ENCODE peak calls at places on chromosomes 12 and 14, in eight cellular contexts. S is NCI-H345, A is pons, M is ELR, H is stromal cell of bone marrow, O is IMR-90, G is activated T-cell treated with anti-CD3 and anti-CD28 coated beads for 24 hours, W is HFFc6. F is an unnamed sample.

GRCh38 chr14:92037989-92038388 is 1.9 kb downstream of the TRIP11 start:
- DNase-seq in M (no peak), O (peak; percentile 1), G (no peak), H (no peak), S (no peak), A (no peak), W (no peak), F (peak; percentile 12)

GRCh38 chr12:122790393-122791075 is 16.2 kb downstream of the CCDC62 start:
- DNase-seq in H (no peak), O (peak; percentile 31), A (no peak), G (no peak), S (no peak), W (peak; percentile 43), M (peak; percentile 75), F (peak; percentile 20)

GRCh38 chr14:105258846-105259245 is 10.5 kb downstream of the BTBD6 start:
- DNase-seq in M (peak; percentile 27), S (peak; percentile 4), A (no peak), H (no peak), G (no peak), W (no peak), O (peak; percentile 54), F (no peak)

GRCh38 chr12:112777387-112778025 is 14.0 kb upstream of the RPH3A start:
- DNase-seq in M (no peak), O (no peak), H (no peak), G (no peak), A (no peak), S (peak; percentile 65), W (no peak), F (no peak)

GRCh38 chr14:80636071-80636470 is 305.5 kb downstream of the CEP128 start:
- DNase-seq in H (no peak), S (no peak), G (no peak), O (peak; percentile 17), W (peak; percentile 36), A (no peak), M (peak; percentile 36), F (no peak)

GRCh38 chr14:94051779-94052178 is 25.6 kb downstream of the OTUB2 start:
- DNase-seq in A (no peak), W (no peak), H (no peak), M (no peak), O (no peak), G (no peak), S (no peak), F (no peak)

GRCh38 chr14:105931808-105932483 is 405.6 kb downstream of the TMEM121 start:
- DNase-seq in G (no peak), S (no peak), A (no peak), O (no peak), W (no peak), H (no peak), M (no peak), F (no peak)

GRCh38 chr12:6072302-6072752 is 52.1 kb downstream of the VWF start:
- DNase-seq in S (no peak), G (no peak), A (no peak), O (peak; percentile 79), M (peak; percentile 48), W (peak; percentile 43), H (no peak), F (no peak)

GRCh38 chr14:64983439-64984310 is 3.0 kb upstream of the FNTB start:
- DNase-seq in S (peak; percentile 38), M (peak; percentile 72), H (peak; percentile 45), A (peak; percentile 75), O (peak; percentile 74), W (peak; percentile 45), G (no peak), F (peak; percentile 57)

GRCh38 chr12:24212496-24212895 is 263.0 kb upstream of the SOX5 start:
- DNase-seq in A (no peak), W (no peak), O (no peak), H (no peak), G (no peak), S (no peak), M (no peak), F (no peak)

GRCh38 chr14:61213116-61213720 is 67.9 kb downstream of the TMEM30B start:
- DNase-seq in G (no peak), A (no peak), H (no peak), M (peak; percentile 58), O (peak; percentile 49), W (peak; percentile 62), S (no peak), F (no peak)

GRCh38 chr12:100058482-100059029 is 73.8 kb upstream of the ANKS1B start:
- DNase-seq in H (peak; percentile 82), O (peak; percentile 96), S (no peak), A (peak; percentile 15), W (peak; percentile 97), G (no peak), M (peak; percentile 96), F (peak; percentile 19)

GRCh38 chr14:24817638-24818053 is 183.7 kb upstream of the GZMB start:
- DNase-seq in H (no peak), A (peak; percentile 73), W (no peak), G (no peak), S (no peak), M (peak; percentile 9), O (peak; percentile 52), F (no peak)

GRCh38 chr12:15322164-15323054 is at the start of gene PTPRO:
- DNase-seq in O (no peak), A (no peak), G (no peak), H (no peak), W (no peak), S (peak; percentile 71), M (peak; percentile 19), F (no peak)

GRCh38 chr12:131097247-131098177 is 143.8 kb downstream of the ADGRD1 start:
- DNase-seq in S (no peak), A (no peak), G (no peak), W (no peak), M (no peak), H (no peak), O (no peak), F (no peak)

GRCh38 chr12:64781374-64782029 is 22.3 kb upstream of the GNS start:
- DNase-seq in A (no peak), M (no peak), S (peak; percentile 62), O (no peak), W (no peak), G (no peak), H (no peak), F (no peak)

GRCh38 chr14:31371651-31372050 is 48.7 kb downstream of the HEATR5A start:
- DNase-seq in M (no peak), S (no peak), A (no peak), H (no peak), O (no peak), G (no peak), W (no peak), F (no peak)

GRCh38 chr14:66476964-66477363 is 9.2 kb upstream of the CCDC196 start:
- DNase-seq in H (peak; percentile 48), W (peak; percentile 39), O (peak; percentile 9), M (peak; percentile 59), G (no peak), A (no peak), S (no peak), F (no peak)

GRCh38 chr12:115155665-115156645 is 472.0 kb upstream of the TBX3 start:
- DNase-seq in H (peak; percentile 86), W (peak; percentile 99), S (no peak), M (peak; percentile 99), A (no peak), G (no peak), O (peak; percentile 95), F (no peak)

GRCh38 chr12:11862794-11863193 is 207.9 kb upstream of the BCL2L14 start:
- DNase-seq in G (no peak), O (peak; percentile 71), A (no peak), H (peak; percentile 80), W (no peak), M (no peak), S (no peak), F (no peak)

GRCh38 chr12:67263416-67263960 is 5.7 kb upstream of the CAND1 start:
- DNase-seq in M (no peak), O (no peak), W (no peak), G (no peak), H (no peak), S (no peak), A (no peak), F (no peak)

GRCh38 chr14:23302290-23303225 is at the start of gene PPP1R3E:
- DNase-seq in S (peak; percentile 89), G (peak; percentile 79), W (no peak), H (peak; percentile 46), M (peak; percentile 65), A (peak; percentile 58), O (peak; percentile 41), F (peak; percentile 53)

GRCh38 chr12:109293106-109293505 is 16.0 kb downstream of the FOXN4 start:
- DNase-seq in H (no peak), A (no peak), W (no peak), G (no peak), O (no peak), M (no peak), S (no peak), F (no peak)

GRCh38 chr14:73719361-73719760 is 5.2 kb upstream of the PNMA1 start:
- DNase-seq in M (no peak), O (no peak), A (no peak), S (no peak), H (no peak), W (no peak), G (no peak), F (no peak)

GRCh38 chr12:14618990-14619389 is 51.3 kb upstream of the PLBD1 start:
- DNase-seq in O (peak; percentile 16), H (peak; percentile 26), M (peak; percentile 27), W (no peak), G (no peak), A (peak; percentile 65), S (peak; percentile 19), F (peak; percentile 16)

GRCh38 chr12:52321433-52321832 is 235 bp upstream of the KRT83 start:
- DNase-seq in H (no peak), A (peak; percentile 87), W (no peak), M (no peak), S (peak; percentile 61), G (no peak), O (no peak), F (no peak)

GRCh38 chr14:59148334-59148900 is 40.0 kb upstream of the DAAM1 start:
- DNase-seq in W (no peak), M (no peak), O (no peak), A (no peak), H (no peak), S (no peak), G (no peak), F (peak; percentile 57)

GRCh38 chr14:101109347-101109638 is 205.8 kb upstream of the RTL1 start:
- DNase-seq in H (no peak), M (no peak), O (no peak), W (no peak), G (no peak), A (no peak), S (no peak), F (no peak)

GRCh38 chr14:75363570-75364227 is 64.1 kb upstream of the JDP2 start:
- DNase-seq in H (peak; percentile 63), S (no peak), W (no peak), M (no peak), G (no peak), A (no peak), O (no peak), F (no peak)

GRCh38 chr12:25833657-25834056 is 124.8 kb upstream of the RASSF8 start:
- DNase-seq in H (no peak), W (no peak), M (peak; percentile 13), S (no peak), O (peak; percentile 68), A (no peak), G (no peak), F (no peak)

GRCh38 chr12:66035289-66035961 is 95.1 kb downstream of the LLPH start:
- DNase-seq in W (peak; percentile 66), O (peak; percentile 61), A (no peak), M (peak; percentile 80), H (peak; percentile 59), S (no peak), G (no peak), F (peak; percentile 39)

GRCh38 chr12:87813476-87814234 is 215.5 kb downstream of the C12orf50 start:
- DNase-seq in M (peak; percentile 86), W (no peak), S (no peak), A (no peak), G (no peak), O (peak; percentile 89), H (peak; percentile 50), F (no peak)

GRCh38 chr12:23659151-23659550 is 290.3 kb downstream of the SOX5 start:
- DNase-seq in W (no peak), H (no peak), M (no peak), A (no peak), O (no peak), G (no peak), S (no peak), F (peak; percentile 47)

GRCh38 chr12:41850046-41850445 is 294.6 kb downstream of the GXYLT1 start:
- DNase-seq in M (no peak), S (no peak), A (no peak), G (no peak), O (no peak), W (no peak), H (no peak), F (peak; percentile 59)

F was measured in foreskin melanocyte.